ENCODE peak calls at places on chromosomes 13 and 19, in four cellular contexts. V, M, Q and A are unnamed samples.

GRCh38 chr13:99280166-99280565 is 22.0 kb upstream of the GPR18 start:
- DNase-seq in Q (no peak), M (peak), V (no peak), A (peak)

GRCh38 chr19:7989071-7989575 is 16.3 kb downstream of the ELAVL1 start:
- DNase-seq in Q (no peak), M (peak), V (no peak), A (no peak)

GRCh38 chr13:53150568-53150967 is 122.0 kb downstream of the OLFM4 start:
- DNase-seq in Q (no peak), M (no peak), V (no peak), A (no peak)

GRCh38 chr13:97946951-97947588 is 6.4 kb upstream of the IPO5 start:
- DNase-seq in V (no peak), M (peak), Q (peak), A (peak)

GRCh38 chr19:39641773-39642172 is 13.9 kb upstream of the LGALS16 start:
- DNase-seq in Q (no peak), M (no peak), V (no peak), A (no peak)

GRCh38 chr13:30561506-30561905 is 56.2 kb upstream of the USPL1 start:
- DNase-seq in Q (no peak), V (no peak), M (peak), A (peak)

GRCh38 chr19:50333737-50334617 is 4.8 kb upstream of the KCNC3 start:
- DNase-seq in M (no peak), V (peak), Q (peak), A (no peak)

GRCh38 chr19:16638666-16639065 is 10.7 kb upstream of the MED26 start:
- DNase-seq in Q (no peak), M (no peak), V (no peak), A (no peak)

GRCh38 chr13:27005556-27005955 is 166.1 kb downstream of the USP12 start:
- DNase-seq in M (peak), Q (no peak), V (no peak), A (peak)

GRCh38 chr13:93249259-93249917 is 22.8 kb downstream of the GPC6 start:
- DNase-seq in V (no peak), Q (peak), M (peak), A (peak)

GRCh38 chr13:93246069-93246468 is 19.5 kb downstream of the GPC6 start:
- DNase-seq in Q (no peak), V (no peak), M (no peak), A (no peak)

GRCh38 chr13:93244918-93245280 is 18.3 kb downstream of the GPC6 start:
- DNase-seq in Q (peak), M (peak), V (no peak), A (peak)

GRCh38 chr13:93249918-93250306 is 23.3 kb downstream of the GPC6 start:
- DNase-seq in Q (no peak), V (no peak), M (no peak), A (no peak)

GRCh38 chr13:93248627-93249047 is 22.0 kb downstream of the GPC6 start:
- DNase-seq in M (peak), Q (no peak), V (no peak), A (no peak)
- TF ChIP-seq CTCF in M (peak), Q (no peak), V (no peak), A (no peak)

GRCh38 chr19:35484637-35485036 is 5.6 kb downstream of the KRTDAP start:
- DNase-seq in M (no peak), Q (no peak), V (no peak), A (no peak)
- H3K4me3 ChIP-seq in M (no peak), Q (no peak), V (no peak), A (no peak)

DNA sequence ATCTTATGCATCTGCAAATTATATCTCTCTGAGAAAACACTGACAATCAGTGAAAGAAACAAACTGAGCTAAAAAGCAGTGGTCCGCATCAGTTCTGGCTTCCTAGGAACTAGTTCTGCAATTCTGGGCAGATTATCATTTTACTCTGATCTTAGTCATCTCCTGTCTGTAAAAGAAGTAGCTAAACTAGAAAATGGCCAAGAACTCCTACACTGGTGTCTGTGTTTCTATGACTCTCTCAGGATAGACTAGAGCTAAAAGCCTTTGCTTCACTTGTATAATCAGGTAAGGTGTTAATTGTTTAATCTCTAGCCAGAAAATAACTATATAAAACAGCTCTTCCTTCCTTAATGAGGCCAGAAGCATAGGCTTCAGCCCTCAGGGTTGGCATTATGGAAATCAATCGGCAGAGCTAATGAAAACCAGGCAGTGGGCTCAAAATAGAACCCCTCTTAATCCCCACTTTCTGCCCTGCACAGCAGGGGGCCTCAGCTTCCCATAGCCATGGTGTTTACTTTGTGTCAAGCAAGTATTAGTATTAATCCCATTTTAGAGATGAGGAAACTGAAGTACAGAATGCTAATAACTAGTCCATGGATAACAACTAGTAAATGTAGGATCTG is 459.2 kb downstream of the FGF14 start:
- DNase-seq in V (no peak), Q (no peak), M (no peak), A (no peak)
- TF ChIP-seq CTCF in V (peak), Q (no peak), M (peak), A (no peak)

DNA sequence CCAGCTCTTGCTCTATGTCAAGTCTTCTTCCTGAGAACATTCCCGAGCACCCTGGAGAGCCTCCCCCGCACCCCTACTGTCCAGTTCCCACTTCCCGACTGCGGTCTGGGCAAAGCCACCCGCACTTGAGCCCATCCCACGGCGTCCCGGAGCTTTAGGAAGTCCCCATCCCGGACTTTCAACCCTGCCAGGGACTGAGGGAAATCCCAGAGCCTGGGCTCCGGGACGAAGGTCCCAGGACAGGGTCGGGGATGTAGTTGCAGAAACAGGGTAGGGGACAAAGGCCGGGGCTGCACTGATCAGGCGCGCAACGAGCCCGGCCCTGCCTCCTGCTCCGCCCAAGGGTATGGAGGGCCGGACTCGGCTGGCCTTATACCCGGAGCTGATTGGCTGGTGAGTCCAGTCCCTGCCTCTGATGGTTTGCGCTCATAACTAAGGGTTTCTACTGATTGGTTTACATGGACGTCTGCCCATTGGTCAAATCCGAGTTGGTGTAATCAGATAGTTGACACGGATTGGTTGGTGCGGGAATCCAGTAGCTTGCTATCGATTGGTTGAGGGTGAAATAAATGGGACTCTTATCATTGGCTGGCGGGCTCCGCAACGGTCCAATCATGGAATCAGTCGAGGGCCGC is 824 bp upstream of the MPND start:
- DNase-seq in M (peak), Q (peak), V (peak), A (peak)
- H3K4me3 ChIP-seq in M (peak), Q (peak), V (peak), A (peak)

DNA sequence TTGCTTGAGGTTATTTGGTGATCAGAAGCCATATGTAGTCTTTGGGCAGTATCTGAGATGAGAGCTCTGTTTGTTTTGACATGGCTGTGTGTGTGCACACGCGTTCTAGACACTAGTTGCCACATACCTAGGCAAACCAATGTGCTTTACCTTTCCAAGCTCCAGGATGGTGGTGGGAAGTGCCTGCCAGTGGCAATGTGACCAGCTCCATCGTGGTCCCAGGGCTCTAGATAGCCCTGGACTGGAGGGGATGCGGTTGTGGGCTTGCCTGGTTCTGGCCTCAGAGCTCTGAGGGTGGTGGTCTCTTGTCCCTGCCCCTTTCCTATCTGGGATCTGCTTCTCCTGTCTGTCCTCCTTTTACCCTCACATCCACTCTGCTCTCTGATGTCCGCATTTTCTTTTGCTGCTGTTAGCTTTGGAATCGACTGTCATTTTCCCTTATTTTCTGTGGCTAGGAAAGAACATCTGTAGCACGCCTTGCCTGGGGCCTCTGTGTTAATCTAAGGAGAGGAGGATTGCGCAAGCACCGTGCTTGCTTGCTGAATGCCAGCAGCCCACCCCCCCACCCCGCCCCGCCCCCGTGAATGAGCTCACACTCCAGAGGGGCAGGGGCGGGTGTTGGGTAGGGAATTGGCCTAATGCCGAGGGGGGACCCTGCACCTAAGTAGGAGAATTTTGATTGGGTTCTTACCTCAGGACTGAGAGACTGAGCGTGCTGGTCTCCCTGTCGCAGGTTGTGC is 89.5 kb downstream of the ARHGEF7 start:
- DNase-seq in V (peak), M (peak), Q (peak), A (peak)
- TF ChIP-seq CTCF in V (no peak), M (no peak), Q (no peak), A (no peak)

GRCh38 chr19:21474671-21475181 is 30.7 kb upstream of the ZNF429 start:
- DNase-seq in V (peak), M (peak), Q (peak), A (peak)
- H3K4me3 ChIP-seq in V (peak), M (peak), Q (peak), A (peak)

GRCh38 chr19:13190781-13191540 is 40.8 kb downstream of the IER2 start:
- DNase-seq in V (no peak), Q (no peak), M (no peak), A (no peak)

GRCh38 chr19:13198634-13199033 is 48.4 kb downstream of the IER2 start:
- DNase-seq in V (no peak), M (no peak), Q (no peak), A (no peak)

GRCh38 chr19:13195678-13196077 is 45.5 kb downstream of the IER2 start:
- DNase-seq in V (no peak), Q (no peak), M (no peak), A (no peak)
- TF ChIP-seq CTCF in V (no peak), Q (no peak), M (no peak), A (no peak)

DNA sequence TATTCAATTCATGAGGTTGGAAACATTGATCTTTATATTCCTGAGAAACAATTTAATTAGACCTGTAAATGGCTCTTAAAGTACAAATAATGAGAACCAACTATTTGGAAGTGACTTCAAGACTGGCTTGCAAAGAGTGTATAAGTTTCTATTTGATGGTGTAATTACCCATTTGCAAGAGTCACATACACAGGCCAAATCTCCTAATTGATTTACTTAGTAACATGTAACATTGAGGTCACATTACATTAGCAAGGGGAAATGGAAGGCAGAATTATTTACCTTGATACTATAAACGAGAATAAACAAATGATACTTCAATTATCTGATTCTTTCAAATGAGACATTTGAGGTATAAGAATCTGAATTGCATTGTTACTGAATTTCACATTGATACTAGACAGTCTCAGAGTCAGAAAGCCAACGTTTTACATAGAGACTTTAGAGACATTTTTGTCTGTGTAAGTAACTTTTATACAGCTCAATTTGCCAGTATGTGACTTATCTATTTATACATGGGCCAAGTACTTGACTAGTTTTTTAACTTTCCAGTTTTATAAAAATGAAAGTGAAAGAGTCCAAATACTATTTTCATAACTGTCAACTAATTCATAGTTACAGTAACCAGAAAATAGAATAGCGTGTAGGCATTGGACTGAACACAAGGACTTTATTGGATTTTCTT is 95.6 kb upstream of the RFC3 start:
- DNase-seq in Q (no peak), M (no peak), V (no peak), A (peak)
- H3K4me3 ChIP-seq in Q (peak), M (peak), V (peak), A (no peak)

GRCh38 chr19:4831351-4832340 is at the start of gene TICAM1:
- DNase-seq in V (peak), Q (peak), M (peak), A (peak)
- TF ChIP-seq CTCF in V (peak), Q (no peak), M (no peak), A (no peak)